ENCODE peak calls at places on chromosomes 12 and 14, in seven cellular contexts. Y, E, A, S, C, T and P are unnamed samples.

GRCh38 chr12:85559534-85559933 is 276.7 kb downstream of the RASSF9 start:
- DNase-seq in E (no peak), S (no peak), T (no peak), Y (no peak), C (no peak), A (no peak), P (no peak)

GRCh38 chr14:21680072-21680471 is 6.5 kb upstream of the OR4E1 start:
- DNase-seq in T (no peak), A (no peak), S (no peak), C (no peak), E (no peak), Y (peak), P (peak)

GRCh38 chr14:63282997-63283396 is 35.7 kb downstream of the GPHB5 start:
- DNase-seq in Y (no peak), E (no peak), C (no peak), A (no peak), S (no peak), T (no peak), P (no peak)

GRCh38 chr12:50390284-50390683 is 6.1 kb downstream of the FAM186A start:
- DNase-seq in T (peak), A (no peak), E (peak), Y (peak), C (no peak), S (no peak), P (peak)

GRCh38 chr14:51780741-51781140 is 79.7 kb upstream of the GNG2 start:
- DNase-seq in C (no peak), S (no peak), Y (peak), E (no peak), T (no peak), A (no peak), P (peak)

GRCh38 chr14:33357225-33358010 is 418.7 kb downstream of the NPAS3 start:
- DNase-seq in S (no peak), T (no peak), Y (no peak), E (no peak), C (no peak), A (no peak), P (no peak)

GRCh38 chr14:63229330-63230059 is 25.3 kb downstream of the RHOJ start:
- DNase-seq in A (no peak), Y (no peak), E (no peak), C (no peak), S (no peak), T (no peak), P (no peak)

GRCh38 chr14:60848066-60848465 is 113.5 kb downstream of the MNAT1 start:
- DNase-seq in C (no peak), T (no peak), S (no peak), A (no peak), E (no peak), Y (no peak), P (no peak)

GRCh38 chr14:75911883-75912282 is 69.9 kb downstream of the TGFB3 start:
- DNase-seq in A (no peak), E (no peak), C (no peak), Y (no peak), S (no peak), T (no peak), P (no peak)

GRCh38 chr14:61891251-61891650 is 129.0 kb downstream of the SNAPC1 start:
- DNase-seq in C (no peak), A (no peak), S (no peak), T (peak), Y (peak), E (no peak), P (peak)

GRCh38 chr14:60102389-60102788 is 10.7 kb downstream of the PCNX4 start:
- DNase-seq in Y (peak), S (no peak), T (peak), E (peak), A (no peak), C (no peak), P (peak)

GRCh38 chr12:32084753-32085152 is 21.9 kb upstream of the BICD1 start:
- DNase-seq in A (no peak), E (no peak), S (no peak), Y (no peak), C (no peak), T (no peak), P (no peak)

GRCh38 chr12:34607520-34608195 is 585.4 kb downstream of the ALG10 start:
- DNase-seq in T (no peak), Y (no peak), A (no peak), C (no peak), E (no peak), S (no peak), P (no peak)

GRCh38 chr14:71748196-71748595 is 184.0 kb upstream of the RGS6 start:
- DNase-seq in C (no peak), Y (no peak), E (no peak), S (no peak), A (peak), T (no peak), P (no peak)

GRCh38 chr14:53193193-53193592 is 40.1 kb upstream of the DDHD1 start:
- DNase-seq in S (no peak), C (no peak), Y (peak), T (peak), E (no peak), A (no peak), P (no peak)